ENCODE peak calls at places on chromosomes 13 and 19, in five cellular contexts. C, H, F, Y and D are unnamed samples.
A peak's percentile ranks its signal among the peaks of the same experiment; 100 is the strongest.

GRCh38 chr13:81473366-81473899 is 1132.5 kb upstream of the SPRY2 start:
- DNase-seq in Y (no peak), F (no peak), H (no peak), C (no peak), D (no peak)

GRCh38 chr19:38429811-38430156 is 3.7 kb upstream of the RYR1 start:
- DNase-seq in H (no peak), F (no peak), Y (no peak), C (no peak), D (no peak)

GRCh38 chr19:29851769-29852521 is 40.2 kb downstream of the CCNE1 start:
- DNase-seq in Y (no peak), C (no peak), H (no peak), F (no peak), D (no peak)

GRCh38 chr19:5356918-5357317 is 16.3 kb upstream of the PTPRS start:
- DNase-seq in C (no peak), F (no peak), H (no peak), Y (no peak), D (no peak)

GRCh38 chr19:33366127-33366526 is 7.4 kb upstream of the CEBPG start:
- DNase-seq in H (no peak), Y (no peak), F (no peak), C (no peak), D (no peak)

GRCh38 chr19:31270897-31271568 is 78.2 kb downstream of the TSHZ3 start:
- DNase-seq in H (peak; percentile 58), C (no peak), Y (peak; percentile 7), F (no peak), D (no peak)

GRCh38 chr13:30192320-30193093 is 114.8 kb downstream of the KATNAL1 start:
- DNase-seq in C (no peak), F (no peak), Y (no peak), H (no peak), D (no peak)

GRCh38 chr13:43805071-43805468 is 18.3 kb upstream of the ENOX1 start:
- DNase-seq in Y (peak; percentile 54), H (peak; percentile 96), C (no peak), F (no peak), D (no peak)

GRCh38 chr13:73216381-73216831 is 157.6 kb downstream of the KLF5 start:
- DNase-seq in F (no peak), C (no peak), Y (no peak), H (no peak), D (no peak)

GRCh38 chr19:1918975-1919374 is 13.8 kb downstream of the ADAT3 start:
- DNase-seq in H (no peak), Y (no peak), F (no peak), C (no peak), D (no peak)

GRCh38 chr13:74891610-74892009 is 590.4 kb downstream of the TBC1D4 start:
- DNase-seq in Y (peak; percentile 13), H (peak; percentile 29), C (no peak), F (no peak), D (no peak)

GRCh38 chr13:70424428-70424827 is 316.2 kb upstream of the KLHL1 start:
- DNase-seq in H (no peak), Y (no peak), C (no peak), F (no peak), D (no peak)

GRCh38 chr19:51338563-51339312 is 3.2 kb downstream of the VSIG10L start:
- DNase-seq in C (peak; percentile 83), H (peak; percentile 61), Y (no peak), F (peak; percentile 91), D (peak; percentile 66)

GRCh38 chr19:18743281-18743825 is 47.8 kb downstream of the COMP start:
- DNase-seq in Y (peak; percentile 24), C (no peak), F (no peak), H (peak; percentile 76), D (no peak)

GRCh38 chr13:25691654-25692053 is 319.9 kb downstream of the ATP8A2 start:
- DNase-seq in Y (no peak), F (no peak), H (no peak), C (no peak), D (no peak)

GRCh38 chr19:3722443-3723109 is 14.4 kb downstream of the TJP3 start:
- DNase-seq in H (no peak), Y (no peak), C (no peak), F (no peak), D (no peak)

GRCh38 chr19:400976-401835 is 7.7 kb downstream of the C2CD4C start:
- DNase-seq in C (no peak), H (no peak), Y (no peak), F (no peak), D (no peak)

GRCh38 chr19:30688696-30689095 is 316.5 kb downstream of the ZNF536 start:
- DNase-seq in F (no peak), H (no peak), C (no peak), Y (no peak), D (no peak)

GRCh38 chr19:6740589-6741348 is 1.3 kb downstream of the TRIP10 start:
- DNase-seq in F (peak; percentile 86), C (peak; percentile 76), Y (no peak), H (peak; percentile 19), D (no peak)

GRCh38 chr13:95714142-95714832 is 37.3 kb downstream of the DNAJC3 start:
- DNase-seq in C (no peak), Y (peak; percentile 38), H (peak; percentile 89), F (no peak), D (no peak)

GRCh38 chr13:24273926-24274325 is 35.5 kb upstream of the C1QTNF9 start:
- DNase-seq in H (no peak), C (no peak), Y (no peak), F (no peak), D (no peak)

GRCh38 chr19:16446108-16447014 is 25.4 kb downstream of the EPS15L1 start:
- DNase-seq in C (no peak), F (no peak), H (peak; percentile 62), Y (no peak), D (no peak)

GRCh38 chr19:13195678-13196077 is 45.5 kb downstream of the IER2 start:
- DNase-seq in C (no peak), H (no peak), F (no peak), Y (no peak), D (no peak)

GRCh38 chr13:74555291-74556001 is 421.2 kb upstream of the KLF12 start:
- DNase-seq in C (no peak), F (no peak), H (no peak), Y (no peak), D (no peak)

GRCh38 chr19:19146000-19146608 is 7.8 kb upstream of the TMEM161A start:
- DNase-seq in Y (peak; percentile 29), H (peak; percentile 44), F (peak; percentile 90), C (peak; percentile 83), D (no peak)

GRCh38 chr19:11337080-11337479 is 2.4 kb downstream of the RAB3D start:
- DNase-seq in Y (no peak), H (no peak), C (no peak), F (no peak), D (no peak)

GRCh38 chr19:11339254-11340098 is at the start of gene RAB3D:
- DNase-seq in C (peak; percentile 90), Y (peak; percentile 63), H (peak; percentile 77), F (peak; percentile 95), D (peak; percentile 60)

GRCh38 chr19:11338569-11339253 is 746 bp downstream of the RAB3D start:
- DNase-seq in C (no peak), F (no peak), H (no peak), Y (no peak), D (no peak)

GRCh38 chr19:11335449-11336146 is 3.9 kb downstream of the RAB3D start:
- DNase-seq in F (no peak), C (no peak), Y (no peak), H (no peak), D (no peak)

DNA sequence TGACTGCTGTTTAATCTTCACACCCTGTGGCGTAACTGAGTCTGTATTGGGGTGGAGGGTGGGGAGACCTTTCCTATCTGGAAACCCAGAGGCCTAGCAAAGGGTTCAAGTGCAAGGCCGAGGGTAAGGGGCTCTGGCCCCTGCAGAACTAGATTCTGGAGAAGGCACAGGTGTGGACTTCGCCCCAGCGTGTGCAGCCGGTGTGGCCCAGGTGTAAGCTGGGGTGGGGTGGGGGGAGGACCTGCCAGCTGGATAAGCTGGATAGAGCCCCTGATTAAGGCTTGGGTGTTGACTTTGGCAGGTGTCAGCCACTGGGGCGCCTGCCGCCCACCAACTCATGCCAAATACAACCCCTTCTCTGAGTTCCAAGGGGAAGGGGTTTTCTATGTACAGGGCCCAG is 1.3 kb downstream of the RAB3D start:
- DNase-seq in H (no peak), F (no peak), Y (no peak), C (no peak), D (no peak)
- H3K4me3 ChIP-seq in H (no peak overlapping the region), F (peak overlapping the region; percentile 67), Y (no peak overlapping the region), C (peak overlapping the region; percentile 69), D (peak overlapping the region; percentile 75)

GRCh38 chr13:97434417-97435296 is 688 bp downstream of the RAP2A start:
- DNase-seq in H (peak; percentile 20), C (peak; percentile 46), F (peak; percentile 82), Y (no peak), D (no peak)

GRCh38 chr13:97437729-97438128 is 3.8 kb downstream of the RAP2A start:
- DNase-seq in C (no peak), H (no peak), Y (no peak), F (no peak), D (no peak)

GRCh38 chr13:97435297-97435682 is 1.3 kb downstream of the RAP2A start:
- DNase-seq in Y (no peak), F (no peak), H (no peak), C (no peak), D (no peak)

GRCh38 chr13:97435794-97436193 is 1.8 kb downstream of the RAP2A start:
- DNase-seq in F (no peak), Y (no peak), H (no peak), C (no peak), D (no peak)

GRCh38 chr13:97436845-97437244 is 2.9 kb downstream of the RAP2A start:
- DNase-seq in Y (no peak), F (no peak), C (no peak), H (no peak), D (no peak)
- H3K9me3 ChIP-seq in Y (no peaks in the 10 kb centered on the region), F (no peaks in the 10 kb centered on the region), C (no peaks in the 10 kb centered on the region), H (no peaks in the 10 kb centered on the region), D (no peaks in the 10 kb centered on the region)

DNA sequence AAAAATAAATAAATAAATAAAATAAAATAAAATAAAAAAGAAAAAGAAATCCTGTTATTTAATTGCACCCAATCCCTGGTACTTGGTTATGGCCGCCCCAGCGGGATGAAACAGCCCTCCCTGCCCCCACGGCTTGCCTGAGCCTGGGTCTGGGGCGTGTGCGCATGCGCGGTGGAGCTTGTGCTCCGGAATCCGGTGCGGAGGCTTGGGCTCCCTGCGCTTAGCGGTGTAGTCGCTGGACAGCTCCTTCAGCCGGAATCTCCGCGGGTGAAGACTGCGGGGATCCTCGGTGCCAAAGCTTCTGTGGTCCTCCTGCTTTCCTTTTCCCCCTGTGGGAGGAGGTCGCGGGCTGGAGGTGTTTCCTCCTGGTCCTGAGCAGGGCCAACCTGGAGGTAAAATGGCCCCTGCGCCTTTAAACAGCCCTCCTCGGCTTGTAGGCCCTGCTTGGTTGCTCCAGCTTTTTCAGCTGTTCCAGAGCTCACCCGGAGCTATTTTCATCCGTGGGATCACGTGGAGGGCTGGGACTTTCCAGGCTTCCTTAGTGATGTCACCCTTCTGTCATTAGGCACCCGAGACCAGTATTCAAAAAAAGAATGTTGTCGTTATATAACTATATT is at the start of gene PLA2G4C:
- DNase-seq in H (peak; percentile 95), F (peak; percentile 94), C (peak; percentile 93), Y (peak; percentile 82), D (peak; percentile 63)
- TF ChIP-seq CTCF in H (no peak), F (no peak), C (no peak), Y (no peak), D (no peak)

GRCh38 chr13:110869231-110869804 is 45.6 kb downstream of the ANKRD10 start:
- DNase-seq in Y (no peak), H (no peak), F (no peak), C (peak; percentile 50), D (no peak)
- H3K4me3 ChIP-seq in Y (peak overlapping the region; percentile 55), H (peak overlapping the region; percentile 36), F (peak overlapping the region; percentile 28), C (peak overlapping the region; percentile 89), D (peak overlapping the region; percentile 74)

GRCh38 chr13:49407936-49408335 is 35.9 kb downstream of the CAB39L start:
- DNase-seq in F (no peak), C (no peak), Y (no peak), H (no peak), D (no peak)
- H3K9me3 ChIP-seq in F (peaks cover 8% of the 10 kb centered on the region), C (peaks cover 13% of the 10 kb centered on the region), Y (no peaks in the 10 kb centered on the region), H (peaks cover 6% of the 10 kb centered on the region), D (peaks cover 5% of the 10 kb centered on the region)